ENCODE peak calls at places on chromosomes 2 and 18, in four cellular contexts. P is HepG2, Y is A549, G is GM12878. L is an unnamed sample.

GRCh38 chr2:238895901-238896600 is 48.2 kb downstream of the TWIST2 start:
- DNase-seq in P (peak), Y (no peak), G (no peak), L (no peak)

GRCh38 chr2:3492951-3493609 is 26.3 kb downstream of the ADI1 start:
- DNase-seq in P (peak), Y (no peak), G (no peak), L (no peak)

GRCh38 chr2:158761626-158762025 is 33.5 kb upstream of the DAPL1 start:
- DNase-seq in P (no peak), Y (no peak), G (no peak), L (no peak)

GRCh38 chr2:213152065-213152794 is 818 bp upstream of the IKZF2 start:
- DNase-seq in P (peak), Y (peak), G (no peak), L (peak)

GRCh38 chr2:134117651-134118050 is 136.2 kb upstream of the MGAT5 start:
- DNase-seq in P (peak), Y (no peak), G (no peak), L (no peak)

GRCh38 chr2:16031848-16032159 is 91.5 kb downstream of the MYCN start:
- DNase-seq in P (no peak), Y (no peak), G (no peak), L (no peak)

GRCh38 chr2:88690591-88691338 is 708 bp upstream of the RPIA start:
- DNase-seq in P (peak), Y (peak), G (no peak), L (peak)

GRCh38 chr2:21422050-21422449 is 298.3 kb downstream of the TDRD15 start:
- DNase-seq in P (peak), Y (no peak), G (no peak), L (peak)

GRCh38 chr2:105194022-105194681 is 47.4 kb upstream of the GPR45 start:
- DNase-seq in P (no peak), Y (no peak), G (no peak), L (no peak)

GRCh38 chr18:27605107-27605834 is 420.2 kb upstream of the CHST9 start:
- DNase-seq in P (peak), Y (peak), G (no peak), L (peak)

GRCh38 chr2:31294230-31294629 is 60.3 kb downstream of the EHD3 start:
- DNase-seq in P (no peak), Y (no peak), G (no peak), L (no peak)

GRCh38 chr2:238465487-238466241 is 38.9 kb downstream of the ASB1 start:
- DNase-seq in P (no peak), Y (no peak), G (no peak), L (no peak)

GRCh38 chr2:239143858-239144712 is 256.7 kb downstream of the HDAC4 start:
- DNase-seq in P (peak), Y (peak), G (no peak), L (peak)

GRCh38 chr18:39838831-39839230 is 2116.2 kb upstream of the PIK3C3 start:
- DNase-seq in P (no peak), Y (no peak), G (no peak), L (no peak)

GRCh38 chr2:26251893-26252292 is 7.2 kb downstream of the HADHB start:
- DNase-seq in P (no peak), Y (no peak), G (no peak), L (no peak)

GRCh38 chr2:147554708-147555107 is 290.1 kb upstream of the ACVR2A start:
- DNase-seq in P (no peak), Y (no peak), G (no peak), L (no peak)

GRCh38 chr2:147553743-147554142 is 291.1 kb upstream of the ACVR2A start:
- DNase-seq in P (no peak), Y (no peak), G (no peak), L (no peak)

GRCh38 chr2:147548453-147548852 is 296.4 kb upstream of the ACVR2A start:
- DNase-seq in P (no peak), Y (no peak), G (no peak), L (no peak)

GRCh38 chr2:147549054-147549453 is 295.8 kb upstream of the ACVR2A start:
- DNase-seq in P (no peak), Y (no peak), G (no peak), L (no peak)

GRCh38 chr2:147551331-147551730 is 293.5 kb upstream of the ACVR2A start:
- DNase-seq in P (no peak), Y (no peak), G (no peak), L (no peak)
- TF ChIP-seq POLR2AphosphoS2 in P (no peak), Y (no peak), G (no peak), L (no peak)

DNA sequence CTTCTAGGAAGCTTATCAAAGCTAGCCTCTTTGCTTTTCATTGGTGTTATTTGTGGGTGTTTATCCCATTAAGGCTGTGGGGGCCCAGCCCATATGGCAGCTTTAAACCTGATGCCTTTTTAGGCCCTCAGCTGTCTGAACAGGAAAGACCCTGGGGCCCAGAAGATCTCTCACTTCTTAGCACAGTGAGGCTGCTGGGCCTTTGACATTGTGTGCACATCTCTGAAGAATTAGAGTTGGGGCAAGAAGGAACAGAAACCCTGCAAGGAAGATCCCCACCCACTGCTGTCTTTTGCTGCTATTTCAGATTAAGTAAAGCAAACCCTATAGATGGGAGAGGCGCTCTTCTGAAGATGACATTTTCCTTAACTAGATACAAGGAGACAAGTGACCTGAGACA is 250.0 kb downstream of the SMAD2 start:
- DNase-seq in P (no peak), Y (no peak), G (peak), L (no peak)
- TF ChIP-seq POLR2AphosphoS2 in P (no peak), Y (no peak), G (no peak), L (no peak)

GRCh38 chr2:108633379-108633778 is 85.9 kb upstream of the RANBP2 start:
- DNase-seq in P (no peak), Y (no peak), G (no peak), L (no peak)

GRCh38 chr2:108632748-108633147 is 86.5 kb upstream of the RANBP2 start:
- DNase-seq in P (no peak), Y (no peak), G (no peak), L (no peak)

GRCh38 chr2:108632332-108632712 is 87.0 kb upstream of the RANBP2 start:
- DNase-seq in P (no peak), Y (no peak), G (no peak), L (no peak)

GRCh38 chr2:108635630-108636354 is 83.5 kb upstream of the RANBP2 start:
- DNase-seq in P (no peak), Y (no peak), G (no peak), L (no peak)

DNA sequence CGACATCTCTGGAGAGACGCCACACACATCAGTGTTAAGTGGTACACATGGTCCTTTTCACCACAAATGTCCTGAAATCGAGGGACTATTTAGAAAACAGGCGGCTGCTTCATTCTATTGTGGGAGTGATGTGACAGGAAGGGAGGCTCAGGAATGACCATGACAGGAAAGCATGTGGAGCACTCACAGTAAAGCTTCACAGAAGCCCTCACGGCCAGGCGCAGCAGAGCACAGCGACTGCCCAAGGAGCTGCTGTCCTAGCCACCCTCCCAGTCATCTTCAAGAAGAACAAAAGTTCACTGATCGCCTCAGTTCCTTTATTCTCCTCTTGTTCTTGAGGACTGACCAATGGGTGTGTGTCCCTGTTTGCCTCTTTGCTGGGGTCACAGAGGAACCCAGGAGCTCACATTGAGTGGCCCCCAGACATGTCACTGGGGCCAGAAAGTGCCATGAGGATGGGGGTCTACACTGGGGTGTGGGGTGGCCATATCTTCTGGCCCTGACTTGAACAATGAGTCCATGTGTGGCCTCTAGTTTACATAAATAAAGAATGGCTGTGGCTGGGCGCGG is 84.6 kb upstream of the RANBP2 start:
- DNase-seq in P (no peak), Y (no peak), G (no peak), L (no peak)
- TF ChIP-seq POLR2AphosphoS2 in P (no peak), Y (no peak), G (no peak), L (no peak)

GRCh38 chr2:23235292-23235691 is 149.7 kb upstream of the KLHL29 start:
- DNase-seq in P (no peak), Y (no peak), G (no peak), L (no peak)

GRCh38 chr2:23231865-23232264 is 153.1 kb upstream of the KLHL29 start:
- DNase-seq in P (no peak), Y (no peak), G (no peak), L (no peak)

GRCh38 chr2:23230885-23231284 is 154.1 kb upstream of the KLHL29 start:
- DNase-seq in P (no peak), Y (no peak), G (no peak), L (no peak)
- TF ChIP-seq POLR2AphosphoS2 in P (no peak), Y (no peak), G (no peak), L (no peak)

GRCh38 chr2:128472789-128473174 is 154.1 kb upstream of the HS6ST1 start:
- DNase-seq in P (no peak), Y (no peak), G (no peak), L (no peak)

GRCh38 chr2:128475427-128476211 is 157.0 kb upstream of the HS6ST1 start:
- DNase-seq in P (no peak), Y (no peak), G (no peak), L (no peak)

GRCh38 chr2:128474014-128474961 is 155.6 kb upstream of the HS6ST1 start:
- DNase-seq in P (no peak), Y (no peak), G (no peak), L (no peak)

GRCh38 chr2:128474962-128475361 is 156.3 kb upstream of the HS6ST1 start:
- DNase-seq in P (no peak), Y (no peak), G (no peak), L (no peak)

GRCh38 chr2:128473175-128474013 is 154.7 kb upstream of the HS6ST1 start:
- DNase-seq in P (no peak), Y (no peak), G (peak), L (no peak)
- TF ChIP-seq POLR2AphosphoS2 in P (no peak), Y (no peak), G (no peak), L (no peak)

DNA sequence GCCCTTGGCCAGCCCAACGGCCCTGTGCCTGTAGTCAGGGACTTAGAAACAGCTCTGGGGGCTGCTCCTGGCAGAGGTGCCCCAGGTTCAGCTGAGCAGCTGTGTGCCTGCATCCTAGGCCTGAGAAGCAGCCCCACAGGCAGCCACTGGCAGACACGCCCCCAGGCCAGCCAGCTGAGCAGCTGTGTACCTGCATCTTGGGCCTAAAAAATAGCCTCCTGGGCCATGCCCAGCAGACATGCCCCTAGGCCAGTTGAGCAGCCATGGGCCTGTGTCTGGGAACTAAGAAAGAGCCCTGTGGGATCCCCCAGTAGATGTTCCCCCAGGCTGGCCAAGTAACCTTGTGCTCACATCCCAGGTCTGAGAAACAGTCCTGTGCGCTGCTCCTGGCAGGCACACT is 64.0 kb downstream of the TBR1 start:
- DNase-seq in P (no peak), Y (no peak), G (no peak), L (no peak)
- TF ChIP-seq POLR2AphosphoS2 in P (no peak), Y (no peak), G (no peak), L (no peak)

DNA sequence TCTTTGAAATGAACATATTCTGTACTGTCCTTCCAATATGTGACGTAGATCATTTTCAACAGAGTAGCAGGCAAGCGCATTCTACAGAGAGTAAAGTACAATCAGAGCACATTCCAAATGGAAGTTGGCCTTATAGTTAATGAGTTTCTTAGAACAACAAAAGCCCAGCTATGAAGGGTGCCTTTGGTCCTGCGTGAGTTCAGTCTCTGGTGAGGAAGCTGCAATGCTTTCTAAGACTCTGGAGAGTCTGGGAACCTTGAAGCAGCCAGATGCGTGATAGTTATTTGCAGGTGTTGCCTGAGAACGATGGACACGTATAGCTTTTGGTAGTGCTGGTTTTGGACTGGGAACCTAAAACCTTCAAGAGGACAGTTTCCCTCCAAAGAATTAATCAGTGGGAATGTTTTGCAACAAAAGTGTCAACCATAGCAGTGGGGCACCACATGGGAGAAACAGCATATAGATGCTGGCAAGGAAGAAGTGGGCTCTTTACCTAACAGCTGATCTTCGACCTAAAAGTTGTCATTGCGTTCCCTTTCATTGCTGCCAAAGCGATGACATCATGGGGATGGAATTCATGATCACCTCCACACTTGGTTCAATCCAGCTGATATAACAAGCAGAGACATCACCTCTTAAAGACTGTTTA is 9.3 kb upstream of the SNORC start:
- DNase-seq in P (peak), Y (no peak), G (no peak), L (no peak)
- TF ChIP-seq POLR2AphosphoS2 in P (no peak), Y (no peak), G (no peak), L (no peak)

L was measured in K562.